ENCODE peak calls at places on chromosomes 13 and 19, in ten cellular contexts. B is testis; E is suprapubic skin; D is esophagus muscularis mucosa; U is mesothelial cell of epicardium; L is gastrocnemius medialis; M is AG09309; X is fibroblast of pulmonary artery; N is cardiac fibroblast; I is CD4-positive, alpha-beta T cell. W is an unnamed sample.

GRCh38 chr13:91228083-91228482 is 119.4 kb upstream of the MIR17HG start:
- DNase-seq in X (no peak), E (no peak), D (no peak), L (no peak), M (no peak), B (no peak), N (no peak), I (no peak), U (no peak), W (no peak)

GRCh38 chr13:103431880-103432279 is 365.7 kb upstream of the SLC10A2 start:
- DNase-seq in B (no peak), I (no peak), M (no peak), E (no peak), L (no peak), U (no peak), N (no peak), X (no peak), D (no peak), W (no peak)

GRCh38 chr13:41117859-41118258 is 14.7 kb downstream of the KBTBD6 start:
- DNase-seq in E (no peak), N (no peak), I (no peak), U (no peak), L (no peak), D (no peak), B (no peak), X (no peak), M (no peak), W (no peak)

GRCh38 chr19:51702103-51702753 is 9.1 kb downstream of the SPACA6 start:
- DNase-seq in I (peak), M (no peak), E (peak), B (peak), X (peak), D (peak), U (peak), N (peak), L (peak), W (peak)

GRCh38 chr13:90015565-90016507 is 1331.7 kb upstream of the MIR17HG start:
- DNase-seq in B (no peak), E (no peak), X (peak), M (no peak), D (no peak), L (no peak), N (peak), I (no peak), U (no peak), W (no peak)

GRCh38 chr13:22939157-22939556 is 241.6 kb upstream of the SGCG start:
- DNase-seq in M (no peak), I (no peak), U (no peak), E (no peak), B (no peak), N (no peak), X (no peak), L (no peak), D (no peak), W (no peak)

GRCh38 chr13:94369862-94370491 is 109.5 kb downstream of the DCT start:
- DNase-seq in L (peak), U (no peak), N (no peak), X (peak), B (peak), I (no peak), E (no peak), M (no peak), D (peak), W (no peak)

GRCh38 chr19:39126593-39127187 is 1.1 kb downstream of the PAK4 start:
- DNase-seq in D (no peak), M (no peak), E (no peak), N (no peak), I (no peak), B (peak), U (no peak), X (peak), L (no peak), W (no peak)

GRCh38 chr19:8334458-8335342 is 8.4 kb downstream of the KANK3 start:
- DNase-seq in U (peak), B (peak), X (peak), I (no peak), L (no peak), D (no peak), N (peak), E (no peak), M (no peak), W (no peak)

GRCh38 chr13:96089749-96090239 is at the start of gene HS6ST3:
- DNase-seq in L (peak), I (no peak), E (no peak), B (peak), D (no peak), M (no peak), X (no peak), N (peak), U (peak), W (no peak)

GRCh38 chr13:66680031-66680430 is 550.1 kb downstream of the PCDH9 start:
- DNase-seq in I (no peak), N (no peak), D (no peak), B (no peak), X (no peak), L (no peak), E (no peak), U (no peak), M (no peak), W (no peak)

GRCh38 chr19:48868196-48868886 is at the start of gene PLEKHA4:
- DNase-seq in U (no peak), M (no peak), N (peak), X (peak), E (peak), B (peak), L (peak), I (no peak), D (no peak), W (no peak)

GRCh38 chr13:40787062-40787461 is 2.3 kb upstream of the SLC25A15 start:
- DNase-seq in E (no peak), B (no peak), I (no peak), N (peak), U (no peak), D (no peak), M (no peak), L (no peak), X (peak), W (no peak)

GRCh38 chr19:33639034-33639681 is 17.4 kb downstream of the CHST8 start:
- DNase-seq in D (no peak), B (no peak), M (no peak), X (no peak), L (no peak), U (no peak), E (peak), I (no peak), N (no peak), W (no peak)

GRCh38 chr13:111215081-111216047 is 100.3 kb downstream of the ARHGEF7 start:
- DNase-seq in L (peak), M (no peak), E (no peak), U (no peak), X (no peak), B (peak), D (no peak), N (no peak), I (no peak), W (no peak)

GRCh38 chr19:49492573-49493411 is 3.4 kb upstream of the RPS11 start:
- DNase-seq in E (no peak), N (peak), I (no peak), X (no peak), B (no peak), D (no peak), L (no peak), M (no peak), U (no peak), W (no peak)

GRCh38 chr19:37981785-37982475 is 74.9 kb downstream of the SIPA1L3 start:
- DNase-seq in N (no peak), I (no peak), M (no peak), E (no peak), X (no peak), B (no peak), D (no peak), L (no peak), U (no peak), W (no peak)

GRCh38 chr13:94416454-94417080 is 62.9 kb downstream of the DCT start:
- DNase-seq in B (peak), L (no peak), I (no peak), E (no peak), D (no peak), M (no peak), N (peak), U (no peak), X (peak), W (no peak)

GRCh38 chr19:56253737-56254136 is 18.8 kb upstream of the EDDM13 start:
- DNase-seq in N (peak), M (peak), L (no peak), B (no peak), E (no peak), U (no peak), D (no peak), X (peak), I (no peak), W (no peak)

GRCh38 chr13:33918199-33918932 is 100.4 kb downstream of the RFC3 start:
- DNase-seq in I (no peak), L (no peak), X (peak), N (peak), M (peak), B (no peak), E (no peak), U (no peak), D (no peak), W (no peak)

GRCh38 chr19:39444598-39445257 is 654 bp upstream of the SUPT5H start:
- DNase-seq in E (no peak), U (no peak), I (no peak), N (peak), L (no peak), M (no peak), X (no peak), B (peak), D (no peak), W (no peak)

GRCh38 chr19:4425531-4425930 is 23.1 kb downstream of the CHAF1A start:
- DNase-seq in M (peak), U (no peak), B (no peak), N (peak), D (no peak), I (no peak), L (no peak), E (no peak), X (peak), W (no peak)

GRCh38 chr13:26995159-26995558 is 176.5 kb downstream of the USP12 start:
- DNase-seq in D (no peak), B (no peak), U (no peak), I (no peak), M (no peak), E (no peak), N (no peak), X (no peak), L (no peak), W (no peak)

GRCh38 chr13:97307882-97308624 is 85.9 kb downstream of the MBNL2 start:
- DNase-seq in M (no peak), U (no peak), I (no peak), L (no peak), X (peak), B (peak), N (peak), E (no peak), D (no peak), W (no peak)

GRCh38 chr13:33172911-33173310 is 112.6 kb downstream of the STARD13 start:
- DNase-seq in L (no peak), D (no peak), I (no peak), X (no peak), B (no peak), E (no peak), M (no peak), U (no peak), N (no peak), W (no peak)

GRCh38 chr19:55673889-55674288 is 1.1 kb upstream of the EPN1 start:
- DNase-seq in L (no peak), D (no peak), M (no peak), B (no peak), X (no peak), E (no peak), I (no peak), U (no peak), N (no peak), W (no peak)

GRCh38 chr19:36120092-36120983 is 5.1 kb downstream of the TBCB start:
- DNase-seq in B (no peak), M (no peak), E (no peak), N (no peak), L (no peak), I (no peak), U (no peak), D (no peak), X (no peak), W (no peak)

GRCh38 chr19:16561382-16561781 is 10.8 kb downstream of the SLC35E1 start:
- DNase-seq in E (no peak), I (no peak), U (no peak), B (no peak), N (no peak), L (peak), X (no peak), M (no peak), D (no peak), W (no peak)

DNA sequence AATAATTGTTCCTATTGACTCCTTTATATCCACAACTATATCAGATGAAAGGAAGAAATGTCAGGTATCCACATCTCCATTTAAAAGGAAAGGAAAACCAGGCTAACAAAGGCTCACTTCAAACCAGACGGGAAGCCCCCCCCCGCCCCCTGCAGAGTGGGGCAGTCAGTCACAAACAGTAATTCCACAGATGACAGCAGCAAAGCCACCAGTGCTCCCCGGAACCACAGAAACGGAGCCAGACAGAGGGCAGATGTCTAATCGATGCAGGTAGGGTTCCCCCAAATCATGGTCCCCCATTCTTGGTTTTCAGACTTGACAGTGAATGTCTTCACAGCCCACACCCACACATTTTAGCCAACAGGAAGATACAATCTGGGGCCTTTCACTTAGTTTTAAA is 100.8 kb downstream of the STK24 start:
- DNase-seq in E (no peak), D (no peak), L (no peak), M (no peak), N (peak), B (no peak), X (no peak), I (no peak), U (no peak), W (no peak)
- TF ChIP-seq CTCF in E (no peak), D (no peak), L (no peak), M (no peak), N (no peak), B (no peak), X (no peak), I (no peak), U (no peak), W (no peak)

GRCh38 chr19:28437390-28438346 is 775.3 kb downstream of the UQCRFS1 start:
- DNase-seq in N (no peak), X (no peak), L (no peak), D (no peak), E (no peak), U (no peak), I (no peak), M (no peak), B (no peak), W (no peak)
- TF ChIP-seq CTCF in N (no peak), X (no peak), L (no peak), D (no peak), E (no peak), U (no peak), I (no peak), M (no peak), B (no peak), W (no peak)

DNA sequence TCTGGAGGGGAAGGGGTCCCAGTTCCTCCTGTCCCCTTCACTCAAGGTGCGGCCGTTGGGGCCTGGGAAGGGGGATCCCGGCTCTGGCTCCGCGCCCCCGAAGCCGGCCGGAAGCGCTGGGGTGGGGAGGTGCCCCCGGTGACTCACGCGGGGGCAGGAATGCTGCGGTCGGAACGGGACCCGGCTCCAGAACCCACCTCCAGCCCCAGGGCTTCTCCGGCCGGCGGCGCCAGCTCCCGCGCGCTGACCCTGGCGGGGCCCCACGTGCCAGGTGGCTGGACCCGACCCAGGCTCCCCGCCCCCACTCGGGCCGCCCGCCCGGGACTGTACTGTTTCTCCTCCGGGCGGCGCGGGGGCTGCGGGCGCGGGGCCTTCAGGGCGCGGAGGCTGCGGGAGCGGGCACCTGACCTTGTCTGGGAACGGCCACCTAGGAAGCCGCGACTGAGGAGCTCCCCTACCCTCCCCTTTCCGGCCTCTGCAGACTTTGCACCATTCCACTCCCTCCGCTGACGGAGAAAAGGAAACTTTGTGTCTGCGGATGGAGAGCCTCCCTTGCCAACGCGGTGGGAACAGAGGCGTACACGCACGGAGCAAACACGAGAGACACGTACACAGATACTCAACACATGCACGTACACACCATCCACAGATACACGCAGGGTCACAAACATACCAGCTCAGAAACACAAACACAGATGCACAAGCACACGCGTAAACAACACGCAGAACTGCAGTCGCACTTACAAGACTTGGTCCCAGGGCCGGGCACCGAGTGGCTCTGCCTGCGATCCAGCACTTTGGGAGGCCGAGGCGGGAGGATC is 7.2 kb downstream of the AXL start:
- DNase-seq in L (peak), D (no peak), I (peak), U (peak), E (no peak), N (peak), M (peak), X (peak), B (peak), W (peak)
- TF ChIP-seq CTCF in L (no peak), D (peak), I (peak), U (no peak), E (no peak), N (peak), M (no peak), X (no peak), B (no peak), W (no peak)

GRCh38 chr13:19646062-19646461 is 12.6 kb downstream of the MPHOSPH8 start:
- DNase-seq in U (no peak), I (no peak), N (no peak), L (no peak), B (no peak), M (no peak), X (no peak), D (no peak), E (no peak), W (no peak)
- TF ChIP-seq CTCF in U (no peak), I (no peak), N (no peak), L (no peak), B (no peak), M (no peak), X (no peak), D (no peak), E (no peak), W (no peak)

DNA sequence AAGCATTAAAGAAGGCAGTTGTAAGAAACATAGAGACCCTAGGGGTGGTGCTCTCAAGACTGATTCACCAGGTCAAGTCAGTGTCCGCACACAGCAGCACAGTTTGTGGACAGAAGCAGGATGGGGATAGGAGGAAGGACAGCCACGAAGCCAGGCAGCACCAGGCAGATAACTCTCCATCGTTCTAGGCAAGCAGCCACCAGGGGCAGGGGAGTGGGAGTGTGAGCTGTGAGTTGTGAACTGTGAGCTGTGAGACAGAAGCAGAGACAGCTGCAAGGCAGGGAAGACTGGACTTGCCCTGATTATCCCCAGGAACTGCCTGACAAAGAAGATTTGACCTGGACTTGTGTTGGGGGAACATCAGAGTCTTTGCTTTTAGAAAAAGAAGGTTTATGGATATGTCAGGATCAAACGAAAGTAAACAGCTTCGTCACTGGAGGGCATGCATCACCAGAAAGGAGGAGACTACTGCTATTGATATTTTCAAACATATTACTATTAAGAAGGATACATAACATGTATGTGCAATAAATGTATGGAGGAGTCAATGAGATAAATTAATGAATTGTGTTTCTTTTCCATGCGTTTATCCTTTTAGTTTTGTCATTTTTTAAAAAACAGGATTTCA is 286.1 kb downstream of the IRS2 start:
- DNase-seq in I (no peak), B (peak), E (no peak), X (peak), U (no peak), N (peak), D (no peak), M (no peak), L (no peak), W (no peak)
- TF ChIP-seq CTCF in I (no peak), B (no peak), E (no peak), X (peak), U (no peak), N (no peak), D (no peak), M (no peak), L (no peak), W (no peak)

W was measured in natural killer cell.